ENCODE peak calls at places on chromosome X, in five cellular contexts. R is HepG2, V is A549, H is GM12878, J is K562. I is an unnamed sample.

GRCh38 chrX:153922932-153923857 is 2.9 kb downstream of the ARHGAP4 start:
- DNase-seq in R (no peak), V (peak), H (no peak), J (no peak), I (no peak)

GRCh38 chrX:120560842-120561633 is at the start of gene CUL4B:
- DNase-seq in R (peak), V (peak), H (peak), J (peak), I (peak)

GRCh38 chrX:50049228-50049627 is 126.8 kb downstream of the CLCN5 start:
- DNase-seq in R (no peak), V (no peak), H (no peak), J (no peak), I (no peak)

GRCh38 chrX:49230500-49231232 is 2.5 kb downstream of the CACNA1F start:
- DNase-seq in R (peak), V (no peak), H (no peak), J (peak), I (no peak)

GRCh38 chrX:139967300-139967699 is 2.0 kb upstream of the CXorf66 start:
- DNase-seq in R (peak), V (peak), H (no peak), J (peak), I (peak)

GRCh38 chrX:47662144-47662657 is 3.2 kb upstream of the UXT start:
- DNase-seq in R (no peak), V (peak), H (no peak), J (peak), I (peak)

GRCh38 chrX:83186632-83187031 is 321.5 kb upstream of the POU3F4 start:
- DNase-seq in R (no peak), V (no peak), H (no peak), J (no peak), I (no peak)

GRCh38 chrX:46791927-46792825 is 33.3 kb upstream of the SLC9A7 start:
- DNase-seq in R (peak), V (peak), H (peak), J (peak), I (peak)

GRCh38 chrX:129522184-129523059 is 868 bp downstream of the SMARCA1 start:
- DNase-seq in R (peak), V (peak), H (no peak), J (peak), I (no peak)

GRCh38 chrX:3820170-3820569 is 106.7 kb upstream of the PRKX start:
- DNase-seq in R (no peak), V (no peak), H (no peak), J (no peak), I (no peak)

GRCh38 chrX:21725498-21725897 is 32.4 kb downstream of the SMPX start:
- DNase-seq in R (peak), V (peak), H (no peak), J (peak), I (peak)

GRCh38 chrX:33434256-33435092 is 223.1 kb upstream of the DMD start:
- DNase-seq in R (peak), V (peak), H (no peak), J (peak), I (peak)

GRCh38 chrX:119762718-119763117 is 4.3 kb downstream of the SOWAHD start:
- DNase-seq in R (no peak), V (no peak), H (no peak), J (no peak), I (peak)

GRCh38 chrX:30804462-30804861 is 84.6 kb downstream of the TAB3 start:
- DNase-seq in R (no peak), V (no peak), H (no peak), J (no peak), I (no peak)

GRCh38 chrX:81301877-81302276 is 100.0 kb downstream of the SH3BGRL start:
- DNase-seq in R (no peak), V (no peak), H (no peak), J (no peak), I (no peak)

GRCh38 chrX:129695535-129695934 is 40.8 kb upstream of the APLN start:
- DNase-seq in R (no peak), V (no peak), H (no peak), J (no peak), I (no peak)

DNA sequence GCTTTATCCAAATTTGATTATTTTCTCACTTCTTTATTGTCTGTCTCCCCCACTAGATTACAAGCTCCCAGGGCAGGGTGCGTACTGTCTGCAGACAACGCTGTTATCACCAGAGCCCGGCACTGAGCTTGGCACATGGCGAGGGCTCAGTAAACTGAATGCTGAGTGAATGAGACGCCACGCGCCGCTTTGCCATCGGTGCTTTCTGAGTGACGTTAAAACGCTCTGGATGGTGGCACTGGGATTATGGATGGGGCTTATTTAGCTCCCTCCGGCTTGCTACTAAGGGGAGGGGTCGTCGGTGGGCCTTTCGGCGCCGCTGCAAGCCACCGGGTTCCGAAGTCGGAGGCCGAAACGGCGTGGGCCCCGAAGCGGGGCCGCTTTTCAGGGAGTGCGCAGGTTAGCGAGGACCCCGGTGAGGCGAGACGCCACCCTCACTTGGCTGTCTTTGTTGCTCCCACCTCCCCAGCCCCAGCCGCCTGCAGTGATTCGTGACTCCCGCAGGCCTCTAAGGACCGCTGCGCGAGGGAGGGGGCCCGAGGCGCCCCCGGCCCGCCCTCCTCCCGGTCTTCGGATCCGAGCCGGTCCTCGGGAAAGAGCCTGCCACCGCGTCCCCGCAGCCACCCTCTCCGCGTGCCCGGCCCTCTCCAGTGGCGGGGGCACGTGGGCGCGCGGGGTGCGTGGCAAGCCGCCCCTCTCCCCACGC is 566 bp upstream of the FHL1 start:
- DNase-seq in R (no peak), V (no peak), H (no peak), J (no peak), I (peak)
- TF ChIP-seq MAX in R (no peak), V (peak), H (no peak), J (no peak), I (no peak)

DNA sequence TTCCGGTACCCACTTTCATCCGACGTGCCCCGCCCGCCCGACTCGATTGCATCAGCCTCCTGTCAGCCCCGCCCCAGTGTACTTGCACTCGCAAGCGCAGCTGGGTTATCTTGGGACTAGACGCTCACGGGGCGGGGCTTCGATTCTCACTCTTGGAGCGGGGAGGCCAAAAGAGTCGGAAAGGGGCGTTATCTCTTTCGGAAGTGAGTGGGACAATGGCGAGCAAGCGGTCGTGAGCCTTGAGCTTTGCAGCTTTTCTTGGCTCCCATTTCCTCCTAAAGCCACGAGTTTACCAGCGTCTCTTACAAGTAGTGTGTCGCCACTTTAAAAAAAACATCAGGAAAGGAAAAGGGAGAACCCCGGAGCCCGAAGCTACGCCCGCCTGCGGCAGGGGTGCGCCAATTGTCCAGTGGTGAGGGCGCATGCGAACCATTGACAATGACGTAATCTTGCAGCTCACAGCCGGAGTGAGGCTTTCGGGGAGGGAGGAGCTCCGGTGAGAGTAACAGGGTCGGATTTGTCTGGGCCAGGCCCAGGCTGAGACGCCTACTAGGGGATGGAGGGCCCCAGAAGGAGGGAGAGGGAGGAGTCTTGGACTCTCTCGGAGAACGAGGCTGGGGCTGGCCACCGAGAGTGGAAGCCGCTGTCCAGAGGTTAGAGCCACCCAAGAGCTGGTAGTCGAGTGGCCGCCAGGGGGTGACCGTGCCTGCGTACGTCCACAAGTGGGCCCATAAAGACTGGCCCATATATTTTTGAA is 109.5 kb downstream of the GNL3L start:
- DNase-seq in R (peak), V (peak), H (peak), J (peak), I (peak)
- TF ChIP-seq POLR2A in R (peak), V (peak), H (peak), J (peak), I (peak)

GRCh38 chrX:136195247-136195646 is 47.9 kb downstream of the FHL1 start:
- DNase-seq in R (no peak), V (no peak), H (no peak), J (no peak), I (no peak)
- TF ChIP-seq MAX in R (no peak), V (no peak), H (no peak), J (no peak), I (no peak)

GRCh38 chrX:71052721-71053120 is 15.4 kb downstream of the SNX12 start:
- DNase-seq in R (no peak), V (no peak), H (no peak), J (no peak), I (no peak)

GRCh38 chrX:71056857-71057256 is 11.3 kb downstream of the SNX12 start:
- DNase-seq in R (no peak), V (no peak), H (no peak), J (no peak), I (peak)

GRCh38 chrX:71058116-71058515 is 10.0 kb downstream of the SNX12 start:
- DNase-seq in R (no peak), V (no peak), H (no peak), J (no peak), I (peak)

GRCh38 chrX:71053217-71053621 is 14.9 kb downstream of the SNX12 start:
- DNase-seq in R (no peak), V (no peak), H (peak), J (no peak), I (no peak)
- TF ChIP-seq POLR2A in R (no peak), V (no peak), H (peak), J (no peak), I (no peak)

GRCh38 chrX:12986164-12986779 is 11.4 kb downstream of the TMSB4X start:
- DNase-seq in R (no peak), V (no peak), H (no peak), J (peak), I (no peak)
- TF ChIP-seq MAX in R (no peak), V (no peak), H (no peak), J (no peak), I (no peak)

DNA sequence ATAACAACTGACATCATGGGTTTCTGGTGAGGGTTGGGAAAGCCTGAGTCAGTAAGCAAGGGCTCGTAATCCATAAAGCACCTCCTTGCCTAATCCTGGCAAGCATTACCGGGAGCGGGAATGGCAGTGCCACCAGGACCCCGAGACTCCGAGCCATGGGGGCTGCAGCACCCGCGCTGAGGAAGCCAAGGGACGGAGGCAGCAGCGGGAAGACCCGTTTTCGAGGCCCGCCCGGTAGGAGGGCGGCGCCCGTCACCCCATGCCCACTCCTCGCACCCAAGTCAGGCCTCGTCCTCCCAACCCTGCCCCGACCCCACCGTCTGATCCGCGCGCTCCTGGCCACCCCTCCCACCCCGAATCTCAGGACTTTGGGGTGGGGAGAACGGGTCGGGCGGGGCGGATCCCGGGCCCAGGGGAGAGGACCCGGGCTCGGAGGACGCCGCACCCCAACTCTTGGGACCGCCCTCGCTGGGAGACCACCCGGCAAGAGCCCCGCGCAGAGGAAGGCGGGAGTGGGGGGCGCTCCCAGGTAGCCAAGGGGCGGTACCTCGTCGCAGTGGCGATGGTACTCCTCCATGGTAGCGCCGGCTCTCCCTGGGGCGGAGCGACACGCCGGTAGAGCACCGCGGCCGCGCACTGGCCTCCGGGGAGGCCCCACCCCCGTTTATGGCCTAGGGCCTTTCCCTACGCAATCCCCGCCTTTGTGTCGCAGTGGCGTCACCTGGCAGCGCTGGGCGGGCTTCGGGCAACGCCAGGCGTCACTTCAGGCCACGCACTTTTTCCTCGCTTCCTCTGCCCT is at the start of gene DYNLT3:
- DNase-seq in R (peak), V (peak), H (peak), J (peak), I (peak)
- TF ChIP-seq POLR2A in R (peak), V (no peak), H (peak), J (peak), I (peak)

GRCh38 chrX:107823456-107823855 is 2.2 kb upstream of the MID2 start:
- DNase-seq in R (no peak), V (no peak), H (no peak), J (no peak), I (no peak)

GRCh38 chrX:107826286-107827136 is 845 bp downstream of the MID2 start:
- DNase-seq in R (no peak), V (peak), H (no peak), J (peak), I (peak)

GRCh38 chrX:107827137-107827831 is 1.6 kb downstream of the MID2 start:
- DNase-seq in R (no peak), V (no peak), H (no peak), J (no peak), I (no peak)

GRCh38 chrX:107827852-107828251 is 2.2 kb downstream of the MID2 start:
- DNase-seq in R (no peak), V (no peak), H (no peak), J (no peak), I (no peak)

DNA sequence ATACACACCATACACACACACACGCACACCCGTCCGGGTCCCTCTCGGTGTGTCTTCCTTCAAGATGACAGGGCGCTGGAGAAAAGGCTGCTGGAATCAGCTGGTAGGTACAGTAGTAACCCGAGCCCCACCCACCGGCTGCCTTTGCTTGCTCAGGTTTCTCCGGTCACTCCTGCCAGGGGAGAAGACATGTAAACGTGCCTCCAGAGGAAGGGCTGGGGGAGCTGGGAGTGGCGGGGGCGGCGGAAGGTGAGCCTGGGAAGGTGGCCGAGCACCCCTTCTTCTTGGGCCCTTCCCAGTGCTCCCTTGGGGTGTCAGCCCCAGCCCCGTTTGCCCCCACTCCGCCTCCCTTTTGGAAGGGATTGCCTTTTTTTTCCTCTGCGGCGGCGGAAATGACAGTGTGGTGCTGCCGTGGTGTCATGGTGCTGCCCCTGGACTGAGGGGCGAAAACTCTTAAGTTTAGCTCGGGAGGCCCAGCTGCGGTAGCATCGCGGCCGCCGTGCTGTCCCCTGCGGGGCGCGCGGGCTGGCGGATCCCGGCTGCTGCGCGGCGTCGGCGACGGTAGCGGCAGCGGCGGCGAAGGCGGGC is at the start of gene MID2:
- DNase-seq in R (no peak), V (peak), H (no peak), J (no peak), I (no peak)
- TF ChIP-seq MAX in R (no peak), V (no peak), H (no peak), J (no peak), I (no peak)